ENCODE peak calls at places on chromosome 7, in seven cellular contexts. O is nephron progenitor cell; K is HEK293T; D is lung; X is stimulated activated CD8-positive, alpha-beta memory T cell treated with anti-CD3 and anti-CD28 coated beads, Interleukin-7, amount 100 ng/mL, for 24 hours; V is retina; M is heart right ventricle. H is an unnamed sample.

GRCh38 chr7:141754939-141755338 is 9.0 kb upstream of the TAS2R3 start:
- DNase-seq in M (no peak), X (no peak), O (peak), K (peak), D (no peak), V (no peak), H (no peak)

GRCh38 chr7:104926905-104927454 is 87.0 kb upstream of the KMT2E start:
- DNase-seq in K (peak), M (no peak), X (no peak), D (peak), O (peak), V (no peak), H (no peak)

GRCh38 chr7:1460757-1461639 is 1.7 kb upstream of the MICALL2 start:
- DNase-seq in V (peak), D (peak), M (peak), K (no peak), X (no peak), O (no peak), H (no peak)

GRCh38 chr7:30068117-30068516 is 39.9 kb downstream of the PLEKHA8 start:
- DNase-seq in V (no peak), K (no peak), X (no peak), M (no peak), O (no peak), D (no peak), H (no peak)

GRCh38 chr7:2417981-2418481 is 14.6 kb downstream of the CHST12 start:
- DNase-seq in X (no peak), V (no peak), O (no peak), D (no peak), K (no peak), M (no peak), H (no peak)

GRCh38 chr7:157035302-157035701 is 24.8 kb upstream of the MNX1 start:
- DNase-seq in V (no peak), K (no peak), X (no peak), M (no peak), O (no peak), D (no peak), H (no peak)

GRCh38 chr7:142131439-142131838 is 19.9 kb downstream of the MGAM2 start:
- DNase-seq in O (no peak), M (no peak), X (no peak), K (no peak), V (no peak), D (no peak), H (no peak)

GRCh38 chr7:105878746-105879605 is 2.6 kb upstream of the ATXN7L1 start:
- DNase-seq in V (no peak), O (no peak), X (no peak), K (no peak), D (no peak), M (no peak), H (no peak)

GRCh38 chr7:2729043-2729892 is 41.3 kb downstream of the AMZ1 start:
- DNase-seq in D (no peak), V (no peak), M (no peak), O (no peak), X (no peak), K (no peak), H (no peak)

GRCh38 chr7:94335586-94335985 is 59.1 kb upstream of the COL1A2 start:
- DNase-seq in K (no peak), X (no peak), V (no peak), O (no peak), M (no peak), D (no peak), H (no peak)

GRCh38 chr7:35777121-35777520 is 23.7 kb upstream of the SEPTIN7 start:
- DNase-seq in M (no peak), K (no peak), X (no peak), O (no peak), V (no peak), D (no peak), H (no peak)

GRCh38 chr7:82559203-82559805 is 115.7 kb upstream of the CACNA2D1 start:
- DNase-seq in K (peak), V (peak), O (peak), M (no peak), X (no peak), D (no peak), H (no peak)

GRCh38 chr7:107051376-107051775 is 6.9 kb downstream of the PRKAR2B start:
- DNase-seq in K (no peak), M (no peak), V (no peak), X (no peak), D (no peak), O (no peak), H (no peak)

GRCh38 chr7:47812460-47813136 is 135.7 kb downstream of the PKD1L1 start:
- DNase-seq in K (no peak), X (no peak), V (no peak), D (no peak), M (no peak), O (no peak), H (no peak)

GRCh38 chr7:29375641-29376562 is 181.3 kb downstream of the CHN2 start:
- DNase-seq in D (no peak), V (no peak), M (no peak), O (peak), K (no peak), X (no peak), H (no peak)

GRCh38 chr7:95596183-95597135 is at the start of gene PDK4:
- DNase-seq in K (peak), V (peak), X (no peak), M (peak), O (peak), D (peak), H (no peak)

GRCh38 chr7:7098280-7098818 is 84.0 kb upstream of the C1GALT1 start:
- DNase-seq in K (no peak), V (no peak), O (no peak), X (no peak), D (no peak), M (no peak), H (no peak)

GRCh38 chr7:30142710-30143109 is 7.9 kb downstream of the MTURN start:
- DNase-seq in X (no peak), M (no peak), V (no peak), D (peak), K (no peak), O (no peak), H (no peak)

GRCh38 chr7:28698744-28699291 is 259.3 kb downstream of the TRIL start:
- DNase-seq in K (no peak), O (no peak), M (no peak), V (no peak), X (no peak), D (no peak), H (no peak)

GRCh38 chr7:33050425-33051318 is 11.9 kb downstream of the NT5C3A start:
- DNase-seq in M (no peak), O (no peak), K (peak), D (no peak), X (no peak), V (no peak), H (no peak)

H was measured in activated naive CD4-positive, alpha-beta T cell.